ENCODE peak calls at places on chromosomes 12 and 14, in nine cellular contexts. T is breast epithelium; K is body of pancreas; A is CD4-positive, alpha-beta T cell; N is astrocyte of the cerebellum; C is WERI-Rb-1; Q is endothelial cell; O is GM12865; H is AG04450. F is an unnamed sample.

GRCh38 chr12:113575386-113575785 is 103.7 kb upstream of the LHX5 start:
- DNase-seq in T (no peak), K (no peak), A (no peak), N (no peak), C (no peak), Q (no peak), O (no peak), H (no peak), F (no peak)

GRCh38 chr12:116529048-116529447 is 30.1 kb upstream of the MAP1LC3B2 start:
- DNase-seq in T (no peak), K (peak), A (no peak), N (no peak), C (no peak), Q (no peak), O (no peak), H (no peak), F (no peak)

GRCh38 chr12:62335057-62335456 is 74.9 kb downstream of the USP15 start:
- DNase-seq in T (no peak), K (no peak), A (no peak), N (no peak), C (no peak), Q (no peak), O (no peak), H (no peak), F (no peak)

GRCh38 chr12:10600988-10601387 is 12.4 kb downstream of the MAGOHB start:
- DNase-seq in T (no peak), K (no peak), A (no peak), N (no peak), C (no peak), Q (no peak), O (no peak), H (no peak), F (no peak)

GRCh38 chr12:76863811-76864210 is 15.0 kb downstream of the CSRP2 start:
- DNase-seq in T (no peak), K (no peak), A (no peak), N (no peak), C (no peak), Q (no peak), O (no peak), H (no peak), F (no peak)

GRCh38 chr12:125983094-125983783 is 918.0 kb downstream of the AACS start:
- DNase-seq in T (peak), K (peak), A (no peak), N (peak), C (peak), Q (no peak), O (no peak), H (no peak), F (no peak)

GRCh38 chr14:89823732-89824131 is 130.8 kb downstream of the EFCAB11 start:
- DNase-seq in T (no peak), K (no peak), A (no peak), N (no peak), C (no peak), Q (no peak), O (no peak), H (no peak), F (no peak)

GRCh38 chr12:132556801-132557200 is 53.6 kb downstream of the LRCOL1 start:
- DNase-seq in T (no peak), K (no peak), A (no peak), N (no peak), C (no peak), Q (no peak), O (no peak), H (no peak), F (no peak)

GRCh38 chr14:75995372-75996041 is 9.9 kb downstream of the IFT43 start:
- DNase-seq in T (no peak), K (no peak), A (no peak), N (no peak), C (no peak), Q (no peak), O (no peak), H (peak), F (no peak)

GRCh38 chr12:112424126-112424525 is 5.4 kb downstream of the PTPN11 start:
- DNase-seq in T (no peak), K (no peak), A (no peak), N (no peak), C (no peak), Q (no peak), O (no peak), H (no peak), F (no peak)

GRCh38 chr14:23524954-23525353 is 26.6 kb downstream of the ZFHX2 start:
- DNase-seq in T (no peak), K (no peak), A (no peak), N (no peak), C (no peak), Q (no peak), O (no peak), H (no peak), F (no peak)

GRCh38 chr12:88036368-88036965 is 7.3 kb upstream of the C12orf50 start:
- DNase-seq in T (no peak), K (no peak), A (no peak), N (no peak), C (no peak), Q (no peak), O (no peak), H (no peak), F (no peak)

GRCh38 chr12:128356547-128356946 is 89.6 kb downstream of the TMEM132C start:
- DNase-seq in T (no peak), K (no peak), A (no peak), N (no peak), C (no peak), Q (no peak), O (no peak), H (no peak), F (no peak)

GRCh38 chr14:95267306-95267705 is 52.4 kb downstream of the CLMN start:
- DNase-seq in T (no peak), K (no peak), A (no peak), N (no peak), C (no peak), Q (no peak), O (peak), H (no peak), F (no peak)

GRCh38 chr12:128891856-128892255 is 38.6 kb downstream of the GLT1D1 start:
- DNase-seq in T (no peak), K (no peak), A (no peak), N (no peak), C (no peak), Q (no peak), O (no peak), H (no peak), F (no peak)

GRCh38 chr12:103793046-103793445 is 48.0 kb downstream of the NT5DC3 start:
- DNase-seq in T (no peak), K (no peak), A (no peak), N (no peak), C (no peak), Q (no peak), O (no peak), H (no peak), F (no peak)

GRCh38 chr12:121676190-121676589 is 6.7 kb upstream of the MORN3 start:
- DNase-seq in T (no peak), K (no peak), A (no peak), N (no peak), C (no peak), Q (no peak), O (no peak), H (no peak), F (no peak)

GRCh38 chr12:57603758-57604453 is 718 bp upstream of the DTX3 start:
- DNase-seq in T (peak), K (no peak), A (no peak), N (no peak), C (no peak), Q (no peak), O (no peak), H (no peak), F (no peak)

GRCh38 chr12:56332512-56333196 is 1.1 kb downstream of the PAN2 start:
- DNase-seq in T (no peak), K (no peak), A (no peak), N (no peak), C (no peak), Q (no peak), O (no peak), H (no peak), F (no peak)

GRCh38 chr14:101001311-101002069 is 98.0 kb upstream of the RTL1 start:
- DNase-seq in T (no peak), K (no peak), A (no peak), N (peak), C (no peak), Q (no peak), O (no peak), H (peak), F (no peak)

GRCh38 chr14:105484069-105484996 is 2.4 kb upstream of the CRIP1 start:
- DNase-seq in T (no peak), K (no peak), A (peak), N (no peak), C (no peak), Q (no peak), O (no peak), H (no peak), F (no peak)

GRCh38 chr14:94113490-94113889 is 3.0 kb downstream of the IFI27 start:
- DNase-seq in T (no peak), K (peak), A (no peak), N (no peak), C (no peak), Q (no peak), O (no peak), H (no peak), F (no peak)

GRCh38 chr12:52944683-52945388 is 4.1 kb upstream of the KRT18 start:
- DNase-seq in T (no peak), K (no peak), A (no peak), N (no peak), C (no peak), Q (no peak), O (no peak), H (no peak), F (no peak)

GRCh38 chr12:107477946-107478610 is 207.5 kb upstream of the PWP1 start:
- DNase-seq in T (no peak), K (no peak), A (no peak), N (no peak), C (no peak), Q (no peak), O (no peak), H (no peak), F (no peak)

GRCh38 chr12:39628836-39629235 is 9.2 kb upstream of the ABCD2 start:
- DNase-seq in T (no peak), K (no peak), A (no peak), N (no peak), C (no peak), Q (no peak), O (peak), H (no peak), F (no peak)

GRCh38 chr12:32926356-32926755 is 29.8 kb upstream of the PKP2 start:
- DNase-seq in T (no peak), K (no peak), A (no peak), N (no peak), C (no peak), Q (no peak), O (no peak), H (no peak), F (no peak)

DNA sequence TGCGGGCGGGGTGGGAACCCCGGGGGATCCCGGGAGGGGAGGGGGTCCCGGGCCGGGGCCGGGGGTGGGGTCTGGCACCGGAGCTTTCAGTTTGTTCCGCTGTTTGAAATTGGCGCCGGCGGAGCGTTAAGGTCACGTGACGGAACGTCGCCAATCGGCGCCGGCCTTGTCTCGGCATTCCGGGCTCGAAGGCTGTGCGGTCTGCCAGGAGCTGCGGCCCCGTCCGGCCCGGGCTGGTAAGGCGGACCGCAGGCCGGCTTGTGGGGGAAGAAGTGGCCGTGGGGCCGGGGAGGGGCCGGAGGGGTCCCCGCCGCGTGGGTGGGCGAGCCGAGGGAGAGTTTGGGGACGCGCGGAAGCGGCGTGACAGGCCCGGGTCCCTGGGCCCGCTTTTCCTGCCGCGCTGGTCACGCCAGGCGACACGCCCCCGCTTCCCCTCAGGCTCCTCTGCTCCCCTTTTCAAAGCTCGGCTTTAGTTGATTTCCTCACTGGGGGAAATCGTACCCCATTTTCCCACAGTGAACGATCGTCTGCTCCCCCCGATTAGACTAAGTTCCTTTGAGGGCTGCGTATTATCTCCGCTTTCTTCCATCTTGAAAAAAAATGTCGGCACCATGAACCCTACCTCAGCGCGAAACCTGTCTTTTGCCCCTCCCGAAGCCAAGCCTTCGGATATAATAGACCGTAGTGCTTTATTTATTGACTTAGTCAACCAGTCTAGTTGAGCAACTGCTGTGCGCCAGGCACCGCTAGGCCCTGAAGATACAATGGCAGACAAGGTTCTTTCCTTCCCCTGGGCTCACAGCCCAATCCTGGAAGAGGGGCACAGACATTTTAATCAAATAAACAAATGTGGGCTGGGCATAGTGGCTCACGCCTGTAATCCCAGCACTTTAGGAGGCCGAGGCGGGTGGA is at the start of the genes FOXM1 and RHNO1:
- DNase-seq in T (peak), K (peak), A (peak), N (peak), C (peak), Q (peak), O (peak), H (peak), F (peak)
- TF ChIP-seq CTCF in T (no peak), K (peak), A (no peak), N (peak), C (no peak), Q (no peak), O (no peak), H (peak), F (no peak)

GRCh38 chr14:60327447-60328331 is 78.7 kb downstream of the PPM1A start:
- DNase-seq in T (no peak), K (peak), A (peak), N (no peak), C (peak), Q (peak), O (peak), H (no peak), F (no peak)
- TF ChIP-seq CTCF in T (no peak), K (peak), A (no peak), N (no peak), C (peak), Q (no peak), O (peak), H (no peak), F (no peak)

GRCh38 chr14:52304248-52304904 is 9.7 kb upstream of the PTGER2 start:
- DNase-seq in T (no peak), K (no peak), A (no peak), N (no peak), C (no peak), Q (no peak), O (no peak), H (no peak), F (no peak)

GRCh38 chr14:52305014-52305413 is 9.1 kb upstream of the PTGER2 start:
- DNase-seq in T (no peak), K (no peak), A (no peak), N (no peak), C (no peak), Q (no peak), O (no peak), H (no peak), F (no peak)

GRCh38 chr14:52298795-52299194 is 15.3 kb upstream of the PTGER2 start:
- DNase-seq in T (no peak), K (no peak), A (no peak), N (no peak), C (no peak), Q (no peak), O (no peak), H (no peak), F (no peak)

GRCh38 chr14:52296378-52296777 is 17.7 kb upstream of the PTGER2 start:
- DNase-seq in T (no peak), K (no peak), A (no peak), N (no peak), C (no peak), Q (no peak), O (no peak), H (no peak), F (no peak)

GRCh38 chr14:52299692-52300278 is 14.3 kb upstream of the PTGER2 start:
- DNase-seq in T (no peak), K (no peak), A (no peak), N (no peak), C (no peak), Q (no peak), O (peak), H (no peak), F (no peak)
- TF ChIP-seq CTCF in T (peak), K (peak), A (peak), N (peak), C (no peak), Q (peak), O (peak), H (peak), F (peak)

GRCh38 chr14:63371033-63371432 is 52.3 kb upstream of the GPHB5 start:
- DNase-seq in T (no peak), K (no peak), A (no peak), N (no peak), C (no peak), Q (no peak), O (peak), H (no peak), F (no peak)

GRCh38 chr14:63362305-63362914 is 43.7 kb upstream of the GPHB5 start:
- DNase-seq in T (no peak), K (no peak), A (no peak), N (no peak), C (no peak), Q (no peak), O (no peak), H (no peak), F (no peak)

DNA sequence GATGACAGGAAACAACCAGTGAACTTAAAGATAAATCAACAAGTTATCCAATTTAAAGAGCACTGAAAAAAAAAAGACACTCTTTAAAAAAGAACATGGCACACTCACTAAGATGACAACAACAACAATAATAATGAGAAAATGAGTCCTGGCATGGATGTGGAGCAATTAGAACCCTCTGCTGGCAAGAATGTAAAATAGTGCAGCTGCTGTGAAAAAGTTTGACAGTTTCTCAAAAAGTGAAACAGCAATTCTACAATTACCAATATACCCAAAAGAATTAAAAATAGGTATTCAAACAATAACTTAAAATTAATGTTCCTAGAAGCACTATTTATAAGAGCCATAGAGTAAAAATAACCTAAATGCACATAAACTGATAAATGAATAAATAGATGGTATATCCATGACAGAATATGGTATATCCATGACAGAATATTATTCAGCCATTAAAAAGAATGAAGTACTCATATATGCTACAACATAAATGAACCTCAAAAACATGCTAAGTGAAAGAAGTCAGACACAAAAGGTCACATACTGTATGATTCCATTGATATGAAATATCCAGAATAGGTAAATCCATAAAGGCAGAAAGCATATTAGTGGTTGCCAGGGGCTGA is 49.1 kb upstream of the GPHB5 start:
- DNase-seq in T (no peak), K (no peak), A (no peak), N (no peak), C (no peak), Q (no peak), O (no peak), H (no peak), F (no peak)
- TF ChIP-seq CTCF in T (no peak), K (no peak), A (no peak), N (no peak), C (no peak), Q (no peak), O (no peak), H (no peak), F (no peak)

GRCh38 chr12:25264862-25265261 is 14.1 kb upstream of the KRAS start:
- DNase-seq in T (no peak), K (no peak), A (no peak), N (no peak), C (no peak), Q (no peak), O (no peak), H (no peak), F (no peak)
- TF ChIP-seq CTCF in T (no peak), K (no peak), A (no peak), N (no peak), C (no peak), Q (no peak), O (no peak), H (no peak), F (no peak)

DNA sequence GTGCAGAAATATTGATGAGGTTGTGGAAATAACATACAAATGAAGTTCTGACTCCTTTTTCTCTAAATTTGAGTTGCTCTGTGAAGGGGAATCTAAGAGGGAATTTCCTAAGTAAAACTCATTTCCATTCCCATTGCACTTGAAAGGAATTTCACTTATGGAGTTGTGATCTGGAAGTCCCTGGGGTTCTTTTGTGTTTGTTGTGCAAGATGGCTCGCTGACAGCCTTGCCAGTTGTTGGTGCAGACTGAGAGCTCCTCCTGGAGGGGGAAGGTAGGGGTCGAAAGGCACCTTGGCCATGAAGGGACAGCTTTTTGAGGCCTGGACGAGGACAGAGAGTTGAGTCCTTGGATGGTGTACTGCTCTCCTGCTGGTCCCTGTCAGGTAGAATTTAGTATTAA is 72.0 kb downstream of the C12orf56 start:
- DNase-seq in T (no peak), K (no peak), A (no peak), N (peak), C (no peak), Q (peak), O (peak), H (no peak), F (no peak)
- TF ChIP-seq CTCF in T (no peak), K (no peak), A (no peak), N (no peak), C (no peak), Q (no peak), O (peak), H (no peak), F (no peak)

GRCh38 chr12:51815571-51815970 is 32.9 kb downstream of the FIGNL2 start:
- DNase-seq in T (no peak), K (no peak), A (no peak), N (no peak), C (no peak), Q (no peak), O (no peak), H (no peak), F (no peak)
- TF ChIP-seq CTCF in T (no peak), K (no peak), A (no peak), N (no peak), C (no peak), Q (no peak), O (no peak), H (no peak), F (no peak)

F was measured in CD14-positive monocyte.